ENCODE peak calls at places on chromosome 19, in four cellular contexts. J is heart left ventricle, U is GM23338, I is tibial artery. E is an unnamed sample.
A peak's percentile ranks its signal among the peaks of the same experiment; 100 is the strongest.

GRCh38 chr19:10315335-10316214 is at the start of gene FDX2:
- DNase-seq in U (peak; percentile 95), I (peak; percentile 84), J (peak; percentile 92), E (peak; percentile 92)

GRCh38 chr19:17328517-17329060 is 6.1 kb downstream of the ANO8 start:
- DNase-seq in I (no peak), J (no peak), U (peak; percentile 56), E (no peak)

GRCh38 chr19:15137777-15138176 is 30.6 kb downstream of the SYDE1 start:
- DNase-seq in J (no peak), I (no peak), U (no peak), E (no peak)

GRCh38 chr19:47406711-47407416 is 12.5 kb downstream of the MEIS3 start:
- DNase-seq in J (no peak), I (no peak), U (peak; percentile 84), E (no peak)

GRCh38 chr19:6272913-6273600 is 6.7 kb downstream of the MLLT1 start:
- DNase-seq in U (no peak), J (no peak), I (no peak), E (no peak)

GRCh38 chr19:7830272-7830771 is 304 bp downstream of the EVI5L start:
- DNase-seq in J (peak; percentile 38), U (no peak), I (no peak), E (no peak)

GRCh38 chr19:35533822-35534521 is 716 bp downstream of the GAPDHS start:
- DNase-seq in J (peak; percentile 51), I (no peak), U (peak; percentile 82), E (peak; percentile 45)

GRCh38 chr19:54216869-54217268 is 5.9 kb downstream of the LILRB3 start:
- DNase-seq in I (no peak), U (no peak), J (no peak), E (no peak)

GRCh38 chr19:46081928-46082727 is 41.3 kb upstream of the IGFL4 start:
- DNase-seq in J (no peak), I (no peak), U (peak; percentile 80), E (no peak)

GRCh38 chr19:27774827-27775226 is 1438.1 kb downstream of the UQCRFS1 start:
- DNase-seq in J (no peak), I (no peak), U (peak; percentile 63), E (no peak)

GRCh38 chr19:14135355-14135754 is 1.0 kb downstream of the ASF1B start:
- DNase-seq in U (no peak), J (no peak), I (no peak), E (no peak)

GRCh38 chr19:29549105-29550070 is 23.6 kb downstream of the VSTM2B start:
- DNase-seq in J (no peak), I (peak; percentile 7), U (no peak), E (no peak)

GRCh38 chr19:6374179-6374709 is 1.5 kb downstream of the PSPN start:
- DNase-seq in I (no peak), J (no peak), U (no peak), E (no peak)

GRCh38 chr19:13014101-13014920 is 19.0 kb downstream of the NFIX start:
- DNase-seq in J (no peak), I (no peak), U (peak; percentile 70), E (no peak)

GRCh38 chr19:51359294-51359693 is 6.9 kb downstream of the ETFB start:
- DNase-seq in J (no peak), I (no peak), U (no peak), E (peak; percentile 54)

GRCh38 chr19:54336893-54337857 is 1.8 kb downstream of the LILRA4 start:
- DNase-seq in I (no peak), U (no peak), J (no peak), E (no peak)

GRCh38 chr19:17411801-17412200 is 6.4 kb upstream of the BST2 start:
- DNase-seq in U (no peak), J (no peak), I (no peak), E (no peak)

GRCh38 chr19:11382898-11383705 is 1.0 kb downstream of the EPOR start:
- DNase-seq in I (peak; percentile 39), J (peak; percentile 70), U (peak; percentile 85), E (peak; percentile 57)

GRCh38 chr19:57903298-57904174 is 12.9 kb downstream of the ZNF417 start:
- DNase-seq in I (no peak), J (no peak), U (peak; percentile 73), E (no peak)

GRCh38 chr19:35128398-35129057 is 6.3 kb downstream of the LGI4 start:
- DNase-seq in J (no peak), I (no peak), U (no peak), E (no peak)

GRCh38 chr19:35389192-35389861 is 18.5 kb downstream of the GPR42 start:
- DNase-seq in I (no peak), J (no peak), U (no peak), E (no peak)

GRCh38 chr19:33686687-33687541 is 65.2 kb downstream of the CHST8 start:
- DNase-seq in I (peak; percentile 7), J (no peak), U (no peak), E (no peak)
- H3K4me3 ChIP-seq in I (no peak overlapping the region), J (no peak overlapping the region), U (no peak overlapping the region), E (no peak overlapping the region)

GRCh38 chr19:44943801-44944249 is 1.8 kb downstream of the APOC4 start:
- DNase-seq in U (no peak), J (peak; percentile 61), I (peak; percentile 65), E (peak; percentile 51)
- TF ChIP-seq CTCF in U (no peak), J (no peak), I (no peak), E (no peak)

GRCh38 chr19:2976609-2977000 is 759 bp upstream of the TLE6 start:
- DNase-seq in J (no peak), I (no peak), U (peak; percentile 45), E (no peak)
- H3K27ac ChIP-seq in J (no peak overlapping the region), I (no peak overlapping the region), U (no peak overlapping the region), E (no peak overlapping the region)

DNA sequence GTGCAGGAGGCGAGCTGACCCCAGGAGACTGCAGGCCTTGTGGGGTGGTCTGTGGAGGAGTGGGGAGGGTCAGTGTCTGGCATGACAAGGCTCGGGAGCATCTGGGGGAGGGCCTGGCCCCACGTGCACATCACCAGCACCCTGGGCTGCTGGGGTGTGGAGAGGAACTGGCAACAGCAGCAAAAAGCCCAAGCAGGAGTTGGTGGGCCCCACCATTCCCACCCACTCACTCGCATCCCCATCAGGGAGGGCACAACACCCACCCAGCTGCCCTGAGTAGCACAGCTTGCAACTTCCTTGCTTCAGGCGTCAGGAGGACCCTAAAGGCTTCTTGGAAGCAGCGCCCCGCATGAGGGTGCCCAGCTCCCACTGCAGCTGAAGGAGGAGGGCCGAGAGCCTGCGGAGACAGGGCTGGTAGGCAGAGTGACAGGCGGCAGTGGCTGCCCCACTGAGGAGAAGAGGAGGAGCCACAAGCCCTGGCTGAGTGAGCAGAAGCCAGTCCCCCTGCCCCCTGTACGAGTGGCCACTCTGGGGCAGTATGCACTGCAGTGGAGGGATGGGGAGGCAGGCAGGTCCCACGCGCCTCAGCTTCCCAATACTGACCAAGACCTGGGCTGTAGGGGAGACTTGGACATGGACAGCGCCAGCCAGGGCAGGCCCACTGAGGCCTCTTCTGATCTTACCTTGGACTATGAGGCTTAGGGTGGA is 26.5 kb downstream of the ELL start:
- DNase-seq in I (no peak), J (no peak), U (no peak), E (peak; percentile 41)
- H3K4me3 ChIP-seq in I (no peak overlapping the region), J (no peak overlapping the region), U (no peak overlapping the region), E (no peak overlapping the region)

DNA sequence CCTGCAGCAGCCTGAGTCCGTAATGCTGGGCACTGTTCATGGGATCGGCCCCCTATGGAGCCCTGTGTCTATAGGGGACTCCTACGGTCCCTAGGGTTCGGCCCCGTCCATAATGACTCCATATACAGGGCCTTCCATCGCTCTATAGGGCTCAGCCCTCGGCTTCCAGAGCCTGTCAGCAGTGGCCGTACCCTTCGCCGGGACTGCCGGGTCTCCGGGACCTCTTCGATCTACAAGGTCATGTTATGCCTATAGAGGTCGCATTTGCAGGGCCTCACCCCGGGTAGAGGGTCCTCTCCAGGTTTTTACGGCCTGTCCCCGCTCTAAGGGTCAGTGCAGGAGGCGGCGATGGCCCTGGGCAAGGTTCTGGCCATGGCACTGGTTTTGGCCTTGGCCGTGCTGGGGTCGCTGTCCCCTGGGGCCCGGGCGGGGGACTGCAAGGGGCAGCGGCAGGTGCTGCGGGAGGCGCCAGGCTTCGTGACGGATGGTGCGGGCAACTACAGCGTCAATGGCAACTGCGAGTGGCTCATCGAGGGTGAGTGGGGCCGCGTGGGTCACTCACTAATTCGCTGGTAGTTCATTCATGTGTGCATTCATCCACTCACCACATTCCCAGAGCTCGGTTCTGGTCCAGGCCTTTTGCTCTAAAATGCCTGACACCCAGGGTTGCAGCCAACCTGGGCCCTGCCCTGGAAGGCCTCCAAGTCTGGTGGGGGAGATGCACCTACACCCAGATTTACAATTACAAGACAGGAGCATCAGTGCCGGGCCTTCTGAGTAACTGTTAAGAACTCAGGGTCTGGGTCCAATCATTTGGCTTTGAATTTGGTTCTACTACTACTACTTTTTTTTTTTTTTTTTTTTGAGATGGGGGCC is 699 bp downstream of the MEGF8 start:
- DNase-seq in J (peak; percentile 45), U (peak; percentile 60), I (no peak), E (no peak)
- TF ChIP-seq CTCF in J (no peak), U (no peak), I (no peak), E (peak; percentile 9)

DNA sequence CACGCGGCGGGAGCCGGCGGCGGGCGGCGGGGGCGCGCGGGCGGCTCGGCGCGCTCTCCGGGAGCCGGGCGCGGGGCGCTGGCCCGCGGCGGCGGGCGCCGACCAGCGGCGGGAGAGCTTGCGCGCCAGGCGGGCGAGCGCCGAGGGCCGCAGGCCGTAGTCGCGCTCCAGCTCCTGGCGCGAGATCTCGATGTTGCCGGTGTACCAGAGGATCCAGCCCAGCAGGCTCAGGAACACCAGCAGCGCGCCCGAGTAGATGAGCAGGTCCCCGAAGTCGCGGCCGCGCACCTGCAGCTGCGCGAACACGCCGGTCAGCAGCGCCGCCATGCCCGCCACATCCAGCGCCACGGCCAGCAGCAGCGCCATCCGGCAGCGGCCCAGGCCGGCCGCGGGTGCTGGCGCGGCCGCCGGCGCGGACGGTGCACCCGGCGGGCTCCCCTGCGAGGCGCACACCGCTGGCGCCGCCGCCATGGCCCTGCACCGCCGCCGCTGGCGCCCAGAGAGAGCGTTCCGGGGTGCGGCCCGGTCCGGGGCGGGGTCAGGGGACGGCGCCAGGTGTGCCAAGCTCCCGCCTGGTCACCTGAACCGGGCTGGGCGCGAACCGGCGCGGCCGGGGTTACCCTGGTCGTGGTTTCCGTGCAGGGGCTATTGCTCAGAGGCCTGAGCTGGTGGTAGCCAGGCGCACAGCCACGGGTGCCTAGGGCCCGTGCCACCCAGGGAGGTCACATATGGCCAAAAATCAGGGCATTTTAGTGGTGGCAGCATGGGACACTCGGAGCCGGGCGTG is at the start of gene TMEM238:
- DNase-seq in U (peak; percentile 90), J (peak; percentile 70), I (no peak), E (peak; percentile 67)
- H3K27ac ChIP-seq in U (peak within 1 kb of the TSS; percentile 1), J (peak within 1 kb of the TSS; percentile 94), I (peak within 1 kb of the TSS; percentile 85), E (peak within 1 kb of the TSS; percentile 92)

E was measured in testis.